ENCODE peak calls at places on chromosomes 7 and 10, in seven cellular contexts. U is SK-N-SH, Q is H1, O is HCT116, L is HepG2, G is K562, W is GM12878. X is an unnamed sample.

GRCh38 chr10:118584181-118584954 is 11.1 kb downstream of the PRLHR start:
- DNase-seq in U (no peak), Q (no peak), O (no peak), L (no peak), G (no peak), W (no peak), X (no peak)

GRCh38 chr7:112929411-112929810 is 139.2 kb upstream of the TMEM168 start:
- DNase-seq in U (no peak), Q (no peak), O (no peak), L (no peak), G (no peak), W (no peak), X (no peak)

GRCh38 chr10:102718220-102718619 is 3.8 kb downstream of the SFXN2 start:
- DNase-seq in U (no peak), Q (no peak), O (no peak), L (peak), G (no peak), W (no peak), X (peak)

GRCh38 chr10:84824525-84824924 is 496.1 kb downstream of the CCSER2 start:
- DNase-seq in U (no peak), Q (no peak), O (no peak), L (no peak), G (no peak), W (no peak), X (no peak)

GRCh38 chr7:22726345-22726848 is 603 bp upstream of the IL6 start:
- DNase-seq in U (peak), Q (no peak), O (peak), L (peak), G (peak), W (no peak), X (peak)

GRCh38 chr7:122885583-122886356 is 490 bp downstream of the CADPS2 start:
- DNase-seq in U (peak), Q (no peak), O (no peak), L (peak), G (peak), W (no peak), X (peak)

GRCh38 chr7:151330656-151331055 is 11.0 kb upstream of the NUB1 start:
- DNase-seq in U (no peak), Q (no peak), O (no peak), L (no peak), G (no peak), W (no peak), X (no peak)

GRCh38 chr10:77732213-77733003 is 94.8 kb upstream of the KCNMA1 start:
- DNase-seq in U (no peak), Q (no peak), O (no peak), L (no peak), G (no peak), W (no peak), X (no peak)

GRCh38 chr10:63434866-63435854 is 30.6 kb downstream of the JMJD1C start:
- DNase-seq in U (no peak), Q (no peak), O (no peak), L (no peak), G (no peak), W (no peak), X (no peak)

GRCh38 chr7:20172736-20173334 is 44.3 kb downstream of the MACC1 start:
- DNase-seq in U (peak), Q (peak), O (peak), L (peak), G (peak), W (no peak), X (peak)

GRCh38 chr10:95333997-95334792 is 43.4 kb upstream of the PDLIM1 start:
- DNase-seq in U (no peak), Q (no peak), O (no peak), L (no peak), G (peak), W (no peak), X (no peak)

GRCh38 chr7:130417215-130417614 is 23.6 kb downstream of the CEP41 start:
- DNase-seq in U (no peak), Q (no peak), O (no peak), L (no peak), G (no peak), W (no peak), X (no peak)

GRCh38 chr10:77405771-77406241 is 231.8 kb downstream of the KCNMA1 start:
- DNase-seq in U (peak), Q (peak), O (peak), L (peak), G (peak), W (no peak), X (peak)

GRCh38 chr7:18901881-18902280 is 215.6 kb downstream of the TWIST1 start:
- DNase-seq in U (no peak), Q (no peak), O (no peak), L (no peak), G (no peak), W (no peak), X (no peak)

GRCh38 chr7:35026154-35026553 is 11.1 kb downstream of the DPY19L1 start:
- DNase-seq in U (no peak), Q (no peak), O (peak), L (no peak), G (no peak), W (no peak), X (no peak)

GRCh38 chr7:17054836-17055235 is 173.1 kb upstream of the AGR3 start:
- DNase-seq in U (no peak), Q (no peak), O (no peak), L (peak), G (no peak), W (no peak), X (no peak)

GRCh38 chr7:125926621-125927020 is 997.0 kb upstream of the POT1 start:
- DNase-seq in U (no peak), Q (no peak), O (no peak), L (no peak), G (no peak), W (no peak), X (no peak)

GRCh38 chr10:113704637-113705343 is 25.1 kb downstream of the CASP7 start:
- DNase-seq in U (peak), Q (no peak), O (peak), L (peak), G (peak), W (no peak), X (peak)

GRCh38 chr10:46552526-46553237 is 3.8 kb downstream of the GPRIN2 start:
- DNase-seq in U (no peak), Q (no peak), O (no peak), L (no peak), G (no peak), W (no peak), X (no peak)

GRCh38 chr7:137932881-137933269 is 69.0 kb downstream of the CREB3L2 start:
- DNase-seq in U (peak), Q (no peak), O (no peak), L (no peak), G (no peak), W (no peak), X (no peak)

GRCh38 chr7:76189276-76189675 is 12.4 kb upstream of the SRRM3 start:
- DNase-seq in U (no peak), Q (no peak), O (no peak), L (no peak), G (no peak), W (no peak), X (no peak)

GRCh38 chr7:24660541-24660940 is 87.3 kb downstream of the PALS2 start:
- DNase-seq in U (no peak), Q (no peak), O (no peak), L (no peak), G (no peak), W (no peak), X (no peak)

GRCh38 chr10:47016564-47016963 is 105.3 kb downstream of the PTPN20 start:
- DNase-seq in U (no peak), Q (no peak), O (no peak), L (no peak), G (no peak), W (no peak), X (no peak)

GRCh38 chr7:89133819-89134218 is 338.3 kb upstream of the TEX47 start:
- DNase-seq in U (no peak), Q (no peak), O (no peak), L (no peak), G (no peak), W (no peak), X (no peak)

GRCh38 chr7:151782598-151783448 is 94.1 kb downstream of the PRKAG2 start:
- DNase-seq in U (peak), Q (peak), O (peak), L (peak), G (peak), W (no peak), X (peak)

GRCh38 chr10:128215733-128216132 is 89.5 kb upstream of the MKI67 start:
- DNase-seq in U (no peak), Q (no peak), O (no peak), L (no peak), G (no peak), W (no peak), X (no peak)

GRCh38 chr10:43203491-43204393 is 63.1 kb downstream of the RASGEF1A start:
- DNase-seq in U (peak), Q (no peak), O (peak), L (no peak), G (peak), W (no peak), X (peak)

GRCh38 chr7:25495342-25495855 is 267.1 kb upstream of the NPVF start:
- DNase-seq in U (peak), Q (no peak), O (no peak), L (no peak), G (peak), W (no peak), X (no peak)

GRCh38 chr7:151674161-151674920 is 154.6 kb upstream of the RHEB start:
- DNase-seq in U (no peak), Q (no peak), O (no peak), L (no peak), G (no peak), W (no peak), X (no peak)

GRCh38 chr7:18064242-18064838 is 36.7 kb upstream of the PRPS1L1 start:
- DNase-seq in U (peak), Q (no peak), O (no peak), L (peak), G (peak), W (no peak), X (no peak)

GRCh38 chr10:101783736-101784118 is 481 bp upstream of the NPM3 start:
- DNase-seq in U (no peak), Q (no peak), O (no peak), L (no peak), G (no peak), W (no peak), X (peak)

DNA sequence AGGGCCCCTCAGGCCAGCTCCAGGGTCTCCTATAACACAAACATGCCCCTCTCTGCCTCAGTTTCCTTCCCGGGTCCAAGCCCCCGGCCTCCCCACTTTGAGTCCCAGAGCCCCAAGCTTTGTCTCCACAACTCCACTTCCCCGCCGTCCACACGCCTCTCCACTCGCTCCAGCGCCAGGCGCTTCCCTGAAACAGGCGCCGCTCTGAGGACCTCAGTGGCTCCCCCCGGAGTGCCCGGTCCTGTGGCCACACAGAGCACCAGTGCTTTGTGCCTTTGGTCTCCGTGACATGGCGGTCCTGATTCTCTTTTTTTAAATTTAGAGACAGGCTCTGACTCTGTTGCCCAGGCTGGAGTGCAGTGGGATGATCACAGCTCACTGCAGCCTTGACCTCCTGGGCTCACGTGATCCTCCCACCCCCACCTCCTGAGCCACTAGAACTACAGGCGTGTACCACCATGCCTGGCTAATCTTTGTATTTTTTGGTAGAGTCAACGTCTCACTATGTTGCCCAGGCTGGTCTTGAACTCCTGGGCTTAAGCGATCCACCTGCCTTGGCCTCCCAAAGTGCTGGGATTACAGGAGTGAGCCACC is 7.7 kb upstream of the INTS1 start:
- DNase-seq in U (no peak), Q (no peak), O (no peak), L (no peak), G (no peak), W (no peak), X (no peak)
- TF ChIP-seq JUND in U (no peak), Q (no peak), O (no peak), L (no peak), G (no peak), W (no peak), X (no peak)

GRCh38 chr10:33657913-33658312 is 323.4 kb upstream of the NRP1 start:
- DNase-seq in U (no peak), Q (no peak), O (no peak), L (no peak), G (no peak), W (no peak), X (no peak)
- TF ChIP-seq JUND in U (no peak), Q (no peak), O (no peak), L (no peak), G (no peak), W (no peak), X (no peak)

GRCh38 chr7:27905951-27906350 is 166.0 kb downstream of the TAX1BP1 start:
- DNase-seq in U (no peak), Q (no peak), O (no peak), L (no peak), G (no peak), W (no peak), X (no peak)
- TF ChIP-seq JUND in U (no peak), Q (no peak), O (no peak), L (no peak), G (no peak), W (no peak), X (no peak)

GRCh38 chr7:47402941-47403340 is 179.0 kb downstream of the TNS3 start:
- DNase-seq in U (no peak), Q (no peak), O (no peak), L (no peak), G (no peak), W (no peak), X (no peak)
- TF ChIP-seq JUND in U (no peak), Q (no peak), O (no peak), L (no peak), G (no peak), W (no peak), X (no peak)

X was measured in T47D.